ENCODE peak calls at places on chromosomes 12 and 14, in eight cellular contexts. B is fibroblast of villous mesenchyme, G is H9, U is ovary, T is BJ, Y is GM13977, D is transverse colon, V is B cell. E is an unnamed sample.

GRCh38 chr12:118189761-118190181 is 53.8 kb downstream of the PEBP1 start:
- DNase-seq in G (peak), Y (no peak), B (peak), D (no peak), U (peak), V (no peak), T (no peak), E (no peak)

GRCh38 chr14:24072881-24073877 is 1.8 kb downstream of the CPNE6 start:
- DNase-seq in U (no peak), B (no peak), T (no peak), Y (no peak), G (no peak), V (no peak), D (no peak), E (no peak)

GRCh38 chr12:110754101-110754793 is 11.6 kb upstream of the PPP1CC start:
- DNase-seq in U (no peak), T (no peak), B (no peak), G (no peak), D (no peak), V (no peak), Y (no peak), E (no peak)

GRCh38 chr14:99415496-99416281 is 65.0 kb downstream of the SETD3 start:
- DNase-seq in U (no peak), T (peak), B (peak), V (peak), G (peak), Y (peak), D (peak), E (peak)

GRCh38 chr12:75364918-75365317 is 26.0 kb upstream of the GLIPR1L2 start:
- DNase-seq in V (no peak), G (no peak), Y (no peak), T (peak), U (no peak), D (no peak), B (peak), E (no peak)

GRCh38 chr14:69629225-69630127 is 18.1 kb downstream of the SUSD6 start:
- DNase-seq in B (no peak), V (no peak), T (no peak), D (no peak), Y (no peak), G (no peak), U (no peak), E (peak)

GRCh38 chr12:23083267-23083666 is 458.3 kb downstream of the ETNK1 start:
- DNase-seq in V (no peak), G (no peak), Y (no peak), B (peak), U (no peak), D (no peak), T (no peak), E (no peak)

GRCh38 chr14:68772761-68773381 is 20.0 kb downstream of the ZFP36L1 start:
- DNase-seq in D (no peak), Y (no peak), V (no peak), T (no peak), B (no peak), G (no peak), U (no peak), E (no peak)

GRCh38 chr14:25231006-25231405 is 181.1 kb upstream of the STXBP6 start:
- DNase-seq in U (no peak), Y (no peak), G (no peak), V (no peak), B (no peak), D (no peak), T (no peak), E (no peak)

GRCh38 chr14:55586411-55586810 is 6.4 kb downstream of the KTN1 start:
- DNase-seq in G (no peak), T (no peak), D (no peak), V (no peak), Y (no peak), B (no peak), U (no peak), E (no peak)

DNA sequence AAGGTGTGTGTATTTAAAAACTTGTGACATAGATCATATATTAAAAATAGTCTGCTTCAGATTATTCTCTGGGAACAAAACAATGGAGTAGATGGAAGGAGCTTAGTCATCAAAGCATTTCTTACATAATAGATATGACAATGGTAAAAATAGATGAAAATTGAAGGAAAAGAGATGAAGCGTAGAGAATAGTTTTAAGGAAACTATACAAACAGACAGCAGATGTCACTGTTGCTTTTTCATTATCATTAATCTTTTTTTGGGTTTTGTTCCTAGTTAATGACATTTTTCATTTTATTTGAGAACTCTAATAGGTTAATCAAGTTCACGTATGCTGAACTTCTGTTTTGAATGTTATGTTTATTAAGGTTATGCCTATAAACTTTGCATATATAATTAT is 149.2 kb upstream of the FBXO33 start:
- DNase-seq in U (no peak), B (no peak), T (no peak), Y (no peak), G (no peak), V (no peak), D (no peak), E (no peak)
- TF ChIP-seq CTCF in U (no peak), B (no peak), T (no peak), Y (peak), G (peak), V (no peak), D (no peak), E (no peak)

GRCh38 chr12:121799175-121799841 is 4.5 kb upstream of the SETD1B start:
- DNase-seq in V (peak), U (peak), B (peak), D (peak), Y (peak), T (no peak), G (peak), E (peak)
- TF ChIP-seq CTCF in V (no peak), U (no peak), B (peak), D (no peak), Y (no peak), T (no peak), G (no peak), E (no peak)

DNA sequence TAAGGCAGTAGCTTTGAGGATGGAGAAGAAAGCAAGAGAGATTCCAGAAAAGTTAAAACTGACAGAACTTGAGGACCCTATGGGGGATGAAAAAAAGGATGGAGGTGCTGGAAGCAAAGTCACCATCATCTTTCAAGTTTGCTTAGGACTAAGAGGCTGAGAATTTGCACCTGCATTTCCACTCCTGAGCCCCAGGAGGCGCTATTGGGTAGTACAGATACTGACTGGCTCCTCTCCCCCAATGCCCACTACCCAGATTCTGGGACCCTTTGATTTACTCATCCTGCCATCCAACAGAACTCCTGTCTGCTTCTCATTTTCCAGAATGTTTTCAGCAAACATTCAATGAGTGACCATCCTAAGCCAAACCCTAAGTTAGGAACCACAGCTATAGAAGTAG is 34.0 kb upstream of the CMKLR1 start:
- DNase-seq in U (no peak), V (no peak), D (no peak), G (no peak), B (no peak), Y (no peak), T (no peak), E (no peak)
- TF ChIP-seq CTCF in U (no peak), V (no peak), D (no peak), G (peak), B (peak), Y (peak), T (peak), E (no peak)

GRCh38 chr12:47614521-47614920 is 91.3 kb downstream of the RPAP3 start:
- DNase-seq in D (no peak), V (no peak), G (no peak), U (no peak), B (no peak), T (no peak), Y (no peak), E (no peak)
- TF ChIP-seq CTCF in D (no peak), V (no peak), G (no peak), U (no peak), B (no peak), T (no peak), Y (no peak), E (no peak)

DNA sequence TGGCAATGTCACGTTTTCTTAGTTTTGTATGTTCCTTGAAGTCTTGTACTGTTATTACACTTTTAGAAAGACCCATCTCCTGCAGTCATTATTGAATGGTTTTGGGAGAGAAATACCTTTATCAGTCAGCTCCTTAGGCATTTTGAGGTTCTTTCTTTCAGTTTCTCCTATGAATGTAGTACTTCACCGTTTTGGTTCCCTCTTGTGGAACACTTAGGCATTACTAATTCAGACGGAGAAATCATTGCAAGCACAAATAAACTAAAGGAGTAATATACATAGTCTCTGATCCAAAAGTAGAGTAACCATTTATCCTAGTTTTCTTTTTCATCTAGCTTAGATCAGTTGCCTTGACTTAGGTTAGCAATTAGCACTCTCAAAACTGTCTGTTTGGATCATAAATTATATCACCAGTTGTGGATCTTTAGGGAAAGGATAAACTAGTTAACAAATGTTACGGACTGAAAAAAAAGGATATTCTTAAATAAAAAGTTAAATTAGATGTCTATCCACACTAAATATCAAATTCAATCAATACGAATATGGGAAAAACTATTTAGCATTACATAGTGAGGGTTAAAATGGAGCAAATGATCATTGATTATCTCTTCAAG is 1538.3 kb upstream of the SEL1L start:
- DNase-seq in B (peak), G (no peak), Y (peak), T (no peak), D (no peak), V (no peak), U (no peak), E (peak)
- TF ChIP-seq CTCF in B (no peak), G (peak), Y (peak), T (peak), D (peak), V (no peak), U (no peak), E (peak)

GRCh38 chr12:84272324-84272723 is 640.3 kb downstream of the SLC6A15 start:
- DNase-seq in Y (no peak), G (no peak), U (no peak), D (no peak), T (no peak), V (no peak), B (no peak), E (no peak)

GRCh38 chr12:84277986-84278385 is 634.6 kb downstream of the SLC6A15 start:
- DNase-seq in Y (no peak), V (no peak), B (no peak), T (no peak), D (no peak), G (no peak), U (no peak), E (no peak)

GRCh38 chr12:84270470-84271140 is 642.0 kb downstream of the SLC6A15 start:
- DNase-seq in T (no peak), D (no peak), G (no peak), V (no peak), B (no peak), Y (no peak), U (no peak), E (no peak)

DNA sequence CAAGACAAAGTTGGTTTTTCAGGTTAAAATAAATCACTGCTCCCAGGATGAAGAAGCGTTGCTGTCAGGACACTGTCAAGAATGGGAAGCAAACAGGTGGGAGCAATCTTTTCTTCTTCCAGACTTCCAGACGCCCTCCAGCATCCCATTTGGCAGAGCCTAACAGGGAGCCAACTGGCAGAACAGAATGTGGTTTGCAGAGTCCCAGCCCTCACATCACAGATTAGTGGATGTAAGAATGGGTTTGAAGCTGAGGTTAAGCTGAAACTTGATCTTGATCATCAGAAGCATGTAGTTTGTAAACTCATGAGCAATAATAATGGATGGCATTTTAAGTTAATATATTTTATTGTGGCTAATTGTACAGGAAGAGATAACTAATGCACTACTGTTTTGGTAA is 636.4 kb downstream of the SLC6A15 start:
- DNase-seq in Y (no peak), B (no peak), V (no peak), G (no peak), T (no peak), U (no peak), D (no peak), E (no peak)
- TF ChIP-seq CTCF in Y (no peak), B (no peak), V (no peak), G (no peak), T (no peak), U (no peak), D (no peak), E (no peak)

DNA sequence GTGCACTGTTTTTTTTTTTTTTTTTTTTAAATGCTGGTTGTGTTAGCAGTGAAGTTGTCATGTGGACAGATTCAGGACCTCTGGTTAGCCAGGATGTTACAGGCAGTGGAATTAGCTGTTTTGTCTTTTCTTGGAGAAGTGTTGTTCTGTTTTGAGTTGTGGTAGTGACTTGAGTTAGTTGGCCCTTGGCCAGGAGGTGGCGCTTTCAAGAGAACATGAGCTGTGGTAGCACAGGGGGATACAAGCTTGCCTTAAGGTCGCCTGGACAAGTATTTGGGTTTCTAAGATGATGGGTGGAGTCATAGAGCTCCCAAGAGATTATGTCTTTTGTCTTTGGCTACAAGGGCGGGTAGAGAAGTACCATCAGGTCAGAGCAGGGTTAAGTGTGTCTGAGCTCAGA is 33.3 kb upstream of the CCDC198 start:
- DNase-seq in T (no peak), D (no peak), G (peak), B (no peak), Y (no peak), U (no peak), V (no peak), E (no peak)
- TF ChIP-seq CTCF in T (no peak), D (no peak), G (peak), B (no peak), Y (peak), U (no peak), V (no peak), E (no peak)